ENCODE peak calls at places on chromosomes 7 and 10, in seven cellular contexts. One of them, this sample, is unnamed.

GRCh38 chr10:16242859-16243613 is 193.8 kb upstream of the PTER start:
- DNase-seq in amniotic stem cell: no peak
- DNase-seq in amygdala: no peak
- DNase-seq in GM06990: no peak
- DNase-seq in stimulated activated CD4-positive, alpha-beta T cell treated with anti-CD3 and anti-CD28 coated beads, TNF-alpha, amount 100 ng/mL, for 48 hours: no peak
- DNase-seq in body of pancreas: no peak
- DNase-seq in heart right ventricle: no peak
- DNase-seq in this sample: no peak

GRCh38 chr10:35765039-35765662 is 123.1 kb upstream of the FZD8 start:
- DNase-seq in amniotic stem cell: no peak
- DNase-seq in amygdala: no peak
- DNase-seq in GM06990: no peak
- DNase-seq in stimulated activated CD4-positive, alpha-beta T cell treated with anti-CD3 and anti-CD28 coated beads, TNF-alpha, amount 100 ng/mL, for 48 hours: no peak
- DNase-seq in body of pancreas: peak; percentile 33
- DNase-seq in heart right ventricle: peak; percentile 11
- DNase-seq in this sample: peak; percentile 36

GRCh38 chr10:101444058-101444457 is 90.1 kb downstream of the BTRC start:
- DNase-seq in amniotic stem cell: no peak
- DNase-seq in amygdala: no peak
- DNase-seq in GM06990: no peak
- DNase-seq in stimulated activated CD4-positive, alpha-beta T cell treated with anti-CD3 and anti-CD28 coated beads, TNF-alpha, amount 100 ng/mL, for 48 hours: no peak
- DNase-seq in body of pancreas: no peak
- DNase-seq in heart right ventricle: no peak
- DNase-seq in this sample: no peak

GRCh38 chr7:103811997-103812396 is 177.5 kb downstream of the RELN start:
- DNase-seq in amniotic stem cell: no peak
- DNase-seq in amygdala: no peak
- DNase-seq in GM06990: no peak
- DNase-seq in stimulated activated CD4-positive, alpha-beta T cell treated with anti-CD3 and anti-CD28 coated beads, TNF-alpha, amount 100 ng/mL, for 48 hours: no peak
- DNase-seq in body of pancreas: no peak
- DNase-seq in heart right ventricle: no peak
- DNase-seq in this sample: no peak

GRCh38 chr7:33814958-33815735 is 90.2 kb upstream of the BMPER start:
- DNase-seq in amniotic stem cell: no peak
- DNase-seq in amygdala: no peak
- DNase-seq in GM06990: no peak
- DNase-seq in stimulated activated CD4-positive, alpha-beta T cell treated with anti-CD3 and anti-CD28 coated beads, TNF-alpha, amount 100 ng/mL, for 48 hours: no peak
- DNase-seq in body of pancreas: no peak
- DNase-seq in heart right ventricle: peak; percentile 16
- DNase-seq in this sample: no peak

GRCh38 chr10:113978802-113979201 is 64.9 kb upstream of the ADRB1 start:
- DNase-seq in amniotic stem cell: no peak
- DNase-seq in amygdala: peak; percentile 41
- DNase-seq in GM06990: no peak
- DNase-seq in stimulated activated CD4-positive, alpha-beta T cell treated with anti-CD3 and anti-CD28 coated beads, TNF-alpha, amount 100 ng/mL, for 48 hours: no peak
- DNase-seq in body of pancreas: no peak
- DNase-seq in heart right ventricle: peak; percentile 41
- DNase-seq in this sample: no peak

GRCh38 chr7:5053175-5053574 is 7.5 kb downstream of the RBAK start:
- DNase-seq in amniotic stem cell: no peak
- DNase-seq in amygdala: no peak
- DNase-seq in GM06990: no peak
- DNase-seq in stimulated activated CD4-positive, alpha-beta T cell treated with anti-CD3 and anti-CD28 coated beads, TNF-alpha, amount 100 ng/mL, for 48 hours: no peak
- DNase-seq in body of pancreas: no peak
- DNase-seq in heart right ventricle: no peak
- DNase-seq in this sample: no peak

GRCh38 chr7:73436031-73436929 is 2.7 kb downstream of the FZD9 start:
- DNase-seq in amniotic stem cell: no peak
- DNase-seq in amygdala: no peak
- DNase-seq in GM06990: no peak
- DNase-seq in stimulated activated CD4-positive, alpha-beta T cell treated with anti-CD3 and anti-CD28 coated beads, TNF-alpha, amount 100 ng/mL, for 48 hours: no peak
- DNase-seq in body of pancreas: no peak
- DNase-seq in heart right ventricle: no peak
- DNase-seq in this sample: no peak

GRCh38 chr7:91940171-91940570 is 491 bp upstream of the AKAP9 start:
- DNase-seq in amniotic stem cell: no peak
- DNase-seq in amygdala: no peak
- DNase-seq in GM06990: no peak
- DNase-seq in stimulated activated CD4-positive, alpha-beta T cell treated with anti-CD3 and anti-CD28 coated beads, TNF-alpha, amount 100 ng/mL, for 48 hours: peak; percentile 7
- DNase-seq in body of pancreas: peak; percentile 15
- DNase-seq in heart right ventricle: peak; percentile 45
- DNase-seq in this sample: no peak

GRCh38 chr7:43868681-43869017 is 668 bp downstream of the MRPS24 start:
- DNase-seq in amniotic stem cell: no peak
- DNase-seq in amygdala: no peak
- DNase-seq in GM06990: no peak
- DNase-seq in stimulated activated CD4-positive, alpha-beta T cell treated with anti-CD3 and anti-CD28 coated beads, TNF-alpha, amount 100 ng/mL, for 48 hours: no peak
- DNase-seq in body of pancreas: no peak
- DNase-seq in heart right ventricle: no peak
- DNase-seq in this sample: no peak

GRCh38 chr7:25395976-25396375 is 167.7 kb upstream of the NPVF start:
- DNase-seq in amniotic stem cell: no peak
- DNase-seq in amygdala: no peak
- DNase-seq in GM06990: no peak
- DNase-seq in stimulated activated CD4-positive, alpha-beta T cell treated with anti-CD3 and anti-CD28 coated beads, TNF-alpha, amount 100 ng/mL, for 48 hours: no peak
- DNase-seq in body of pancreas: no peak
- DNase-seq in heart right ventricle: no peak
- DNase-seq in this sample: no peak

GRCh38 chr10:79412516-79412915 is 32.9 kb downstream of the ZCCHC24 start:
- DNase-seq in amniotic stem cell: no peak
- DNase-seq in amygdala: no peak
- DNase-seq in GM06990: no peak
- DNase-seq in stimulated activated CD4-positive, alpha-beta T cell treated with anti-CD3 and anti-CD28 coated beads, TNF-alpha, amount 100 ng/mL, for 48 hours: no peak
- DNase-seq in body of pancreas: no peak
- DNase-seq in heart right ventricle: no peak
- DNase-seq in this sample: no peak

GRCh38 chr10:73991846-73992245 is 6.1 kb upstream of the VCL start:
- DNase-seq in amniotic stem cell: no peak
- DNase-seq in amygdala: no peak
- DNase-seq in GM06990: peak; percentile 54
- DNase-seq in stimulated activated CD4-positive, alpha-beta T cell treated with anti-CD3 and anti-CD28 coated beads, TNF-alpha, amount 100 ng/mL, for 48 hours: peak; percentile 55
- DNase-seq in body of pancreas: no peak
- DNase-seq in heart right ventricle: no peak
- DNase-seq in this sample: peak; percentile 33

GRCh38 chr7:151051108-151051507 is 2.8 kb downstream of the ASIC3 start:
- DNase-seq in amniotic stem cell: peak; percentile 48
- DNase-seq in amygdala: no peak
- DNase-seq in GM06990: peak; percentile 47
- DNase-seq in stimulated activated CD4-positive, alpha-beta T cell treated with anti-CD3 and anti-CD28 coated beads, TNF-alpha, amount 100 ng/mL, for 48 hours: peak; percentile 28
- DNase-seq in body of pancreas: peak; percentile 64
- DNase-seq in heart right ventricle: peak; percentile 36
- DNase-seq in this sample: peak; percentile 59

GRCh38 chr7:102006695-102007094 is 189.3 kb downstream of the CUX1 start:
- DNase-seq in amniotic stem cell: no peak
- DNase-seq in amygdala: no peak
- DNase-seq in GM06990: no peak
- DNase-seq in stimulated activated CD4-positive, alpha-beta T cell treated with anti-CD3 and anti-CD28 coated beads, TNF-alpha, amount 100 ng/mL, for 48 hours: no peak
- DNase-seq in body of pancreas: no peak
- DNase-seq in heart right ventricle: no peak
- DNase-seq in this sample: no peak

GRCh38 chr7:15558747-15559146 is 3.1 kb downstream of the AGMO start:
- DNase-seq in amniotic stem cell: no peak
- DNase-seq in amygdala: no peak
- DNase-seq in GM06990: no peak
- DNase-seq in stimulated activated CD4-positive, alpha-beta T cell treated with anti-CD3 and anti-CD28 coated beads, TNF-alpha, amount 100 ng/mL, for 48 hours: no peak
- DNase-seq in body of pancreas: no peak
- DNase-seq in heart right ventricle: no peak
- DNase-seq in this sample: no peak

GRCh38 chr10:128693493-128694132 is 567.4 kb upstream of the MKI67 start:
- DNase-seq in amniotic stem cell: no peak
- DNase-seq in amygdala: no peak
- DNase-seq in GM06990: no peak
- DNase-seq in stimulated activated CD4-positive, alpha-beta T cell treated with anti-CD3 and anti-CD28 coated beads, TNF-alpha, amount 100 ng/mL, for 48 hours: no peak
- DNase-seq in body of pancreas: no peak
- DNase-seq in heart right ventricle: no peak
- DNase-seq in this sample: no peak

GRCh38 chr10:69458426-69459100 is 7.3 kb downstream of the TSPAN15 start:
- DNase-seq in amniotic stem cell: no peak
- DNase-seq in amygdala: no peak
- DNase-seq in GM06990: no peak
- DNase-seq in stimulated activated CD4-positive, alpha-beta T cell treated with anti-CD3 and anti-CD28 coated beads, TNF-alpha, amount 100 ng/mL, for 48 hours: no peak
- DNase-seq in body of pancreas: peak; percentile 52
- DNase-seq in heart right ventricle: no peak
- DNase-seq in this sample: peak; percentile 87

GRCh38 chr7:15515201-15515777 is 46.5 kb downstream of the AGMO start:
- DNase-seq in amniotic stem cell: no peak
- DNase-seq in amygdala: no peak
- DNase-seq in GM06990: no peak
- DNase-seq in stimulated activated CD4-positive, alpha-beta T cell treated with anti-CD3 and anti-CD28 coated beads, TNF-alpha, amount 100 ng/mL, for 48 hours: no peak
- DNase-seq in body of pancreas: no peak
- DNase-seq in heart right ventricle: peak; percentile 10
- DNase-seq in this sample: no peak

GRCh38 chr7:70040971-70041766 is 442.9 kb downstream of the AUTS2 start:
- DNase-seq in amniotic stem cell: peak; percentile 5
- DNase-seq in amygdala: no peak
- DNase-seq in GM06990: no peak
- DNase-seq in stimulated activated CD4-positive, alpha-beta T cell treated with anti-CD3 and anti-CD28 coated beads, TNF-alpha, amount 100 ng/mL, for 48 hours: no peak
- DNase-seq in body of pancreas: no peak
- DNase-seq in heart right ventricle: no peak
- DNase-seq in this sample: no peak

GRCh38 chr7:158662610-158663427 is 41.8 kb downstream of the NCAPG2 start:
- DNase-seq in amniotic stem cell: no peak
- DNase-seq in amygdala: no peak
- DNase-seq in GM06990: no peak
- DNase-seq in stimulated activated CD4-positive, alpha-beta T cell treated with anti-CD3 and anti-CD28 coated beads, TNF-alpha, amount 100 ng/mL, for 48 hours: no peak
- DNase-seq in body of pancreas: no peak
- DNase-seq in heart right ventricle: no peak
- DNase-seq in this sample: peak; percentile 50

GRCh38 chr10:71963756-71964668 is at the start of gene CHST3:
- DNase-seq in amniotic stem cell: no peak
- DNase-seq in amygdala: peak; percentile 36
- DNase-seq in GM06990: no peak
- DNase-seq in stimulated activated CD4-positive, alpha-beta T cell treated with anti-CD3 and anti-CD28 coated beads, TNF-alpha, amount 100 ng/mL, for 48 hours: no peak
- DNase-seq in body of pancreas: peak; percentile 37
- DNase-seq in heart right ventricle: peak; percentile 85
- DNase-seq in this sample: peak; percentile 69

GRCh38 chr7:19491821-19492452 is 216.9 kb downstream of the POLR1F start:
- DNase-seq in amniotic stem cell: peak; percentile 10
- DNase-seq in amygdala: no peak
- DNase-seq in GM06990: no peak
- DNase-seq in stimulated activated CD4-positive, alpha-beta T cell treated with anti-CD3 and anti-CD28 coated beads, TNF-alpha, amount 100 ng/mL, for 48 hours: no peak
- DNase-seq in body of pancreas: no peak
- DNase-seq in heart right ventricle: no peak
- DNase-seq in this sample: no peak

GRCh38 chr7:4634166-4634565 is 47.9 kb upstream of the FOXK1 start:
- DNase-seq in amniotic stem cell: no peak
- DNase-seq in amygdala: no peak
- DNase-seq in GM06990: no peak
- DNase-seq in stimulated activated CD4-positive, alpha-beta T cell treated with anti-CD3 and anti-CD28 coated beads, TNF-alpha, amount 100 ng/mL, for 48 hours: no peak
- DNase-seq in body of pancreas: no peak
- DNase-seq in heart right ventricle: no peak
- DNase-seq in this sample: no peak

GRCh38 chr7:108454674-108455523 is 1.3 kb downstream of the NRCAM start:
- DNase-seq in amniotic stem cell: no peak
- DNase-seq in amygdala: peak; percentile 53
- DNase-seq in GM06990: peak; percentile 57
- DNase-seq in stimulated activated CD4-positive, alpha-beta T cell treated with anti-CD3 and anti-CD28 coated beads, TNF-alpha, amount 100 ng/mL, for 48 hours: no peak
- DNase-seq in body of pancreas: peak; percentile 31
- DNase-seq in heart right ventricle: no peak
- DNase-seq in this sample: no peak

GRCh38 chr7:2829040-2829439 is 15.1 kb downstream of the GNA12 start:
- DNase-seq in amniotic stem cell: no peak
- DNase-seq in amygdala: no peak
- DNase-seq in GM06990: no peak
- DNase-seq in stimulated activated CD4-positive, alpha-beta T cell treated with anti-CD3 and anti-CD28 coated beads, TNF-alpha, amount 100 ng/mL, for 48 hours: no peak
- DNase-seq in body of pancreas: no peak
- DNase-seq in heart right ventricle: no peak
- DNase-seq in this sample: no peak